ENCODE peak calls at places on chromosome 1, in four cellular contexts. O is M059J; E is prostate gland; T is activated CD8-positive, alpha-beta T cell treated with anti-CD3 and anti-CD28 coated beads, Interleukin-2, amount 10 ng/mL, durations not matched to agents 7 days and 5 days. V is an unnamed sample.

GRCh38 chr1:160626560-160627342 is 20.1 kb downstream of the SLAMF1 start:
- DNase-seq in O (no peak), T (no peak), E (no peak), V (peak)

GRCh38 chr1:228105269-228105995 is 2.3 kb upstream of the C1orf35 start:
- DNase-seq in E (no peak), O (no peak), T (no peak), V (no peak)

GRCh38 chr1:70495370-70495769 is 84.3 kb downstream of the CTH start:
- DNase-seq in T (no peak), E (no peak), O (no peak), V (no peak)

GRCh38 chr1:69765941-69766340 is 198.2 kb downstream of the LRRC7 start:
- DNase-seq in O (no peak), E (no peak), T (no peak), V (no peak)

GRCh38 chr1:179969962-179970361 is 15.4 kb downstream of the CEP350 start:
- DNase-seq in O (no peak), E (no peak), T (no peak), V (no peak)

GRCh38 chr1:221635305-221635704 is 106.6 kb downstream of the DUSP10 start:
- DNase-seq in T (no peak), O (no peak), E (no peak), V (no peak)

GRCh38 chr1:20988030-20988825 is 188.5 kb downstream of the EIF4G3 start:
- DNase-seq in T (no peak), E (no peak), O (no peak), V (no peak)

GRCh38 chr1:119674835-119675289 is 26.8 kb upstream of the ZNF697 start:
- DNase-seq in O (peak), T (peak), E (no peak), V (peak)

GRCh38 chr1:7424352-7424890 is 346.7 kb upstream of the VAMP3 start:
- DNase-seq in E (no peak), T (no peak), O (peak), V (no peak)

GRCh38 chr1:24390924-24391782 is 22.4 kb downstream of the STPG1 start:
- DNase-seq in E (peak), T (peak), O (peak), V (peak)

GRCh38 chr1:201411292-201411691 is 10.2 kb downstream of the TNNI1 start:
- DNase-seq in O (no peak), E (no peak), T (no peak), V (no peak)

GRCh38 chr1:233738396-233738795 is 124.5 kb downstream of the KCNK1 start:
- DNase-seq in E (no peak), T (no peak), O (no peak), V (no peak)

V was measured in Jurkat, Clone E6-1.